ENCODE peak calls at places on chromosomes 4 and X, in five cellular contexts. T, P, E, J and R are unnamed samples.

GRCh38 chr4:85243857-85244256 is 231.1 kb upstream of the ARHGAP24 start:
- DNase-seq in P (no peak), T (peak), J (no peak), E (no peak), R (no peak)

GRCh38 chrX:7028246-7028645 is 119.3 kb upstream of the STS start:
- DNase-seq in T (no peak), P (no peak), E (no peak), J (no peak), R (no peak)

GRCh38 chrX:54157561-54157960 is 25.5 kb downstream of the FAM120C start:
- DNase-seq in J (no peak), T (no peak), E (no peak), P (no peak), R (no peak)

GRCh38 chr4:82721819-82722423 is 76.7 kb downstream of the SCD5 start:
- DNase-seq in T (no peak), P (no peak), E (no peak), J (peak), R (no peak)

GRCh38 chr4:8409271-8410065 is 31.1 kb downstream of the ACOX3 start:
- DNase-seq in J (peak), T (no peak), P (peak), E (peak), R (no peak)

GRCh38 chr4:78219825-78220224 is 162.7 kb downstream of the FRAS1 start:
- DNase-seq in E (no peak), J (no peak), T (no peak), P (no peak), R (no peak)

GRCh38 chr4:25795566-25796454 is 67.0 kb downstream of the SEL1L3 start:
- DNase-seq in E (no peak), J (no peak), T (peak), P (no peak), R (no peak)

GRCh38 chr4:179097741-179098140 is 1655.5 kb upstream of the AGA start:
- DNase-seq in E (no peak), T (no peak), J (no peak), P (no peak), R (no peak)

GRCh38 chr4:107304699-107305286 is 268.7 kb upstream of the DKK2 start:
- DNase-seq in T (no peak), P (no peak), E (no peak), J (no peak), R (no peak)

GRCh38 chrX:13699183-13699826 is 10.4 kb downstream of the RAB9A start:
- DNase-seq in J (no peak), T (no peak), P (peak), E (no peak), R (no peak)

GRCh38 chr4:73650255-73650654 is 30.0 kb upstream of the RASSF6 start:
- DNase-seq in T (no peak), J (no peak), P (no peak), E (no peak), R (no peak)

GRCh38 chr4:23022032-23022431 is 329.3 kb downstream of the GBA3 start:
- DNase-seq in E (no peak), T (no peak), P (no peak), J (no peak), R (no peak)

GRCh38 chr4:164116286-164116685 is 621.8 kb downstream of the TMA16 start:
- DNase-seq in P (no peak), J (no peak), E (no peak), T (no peak), R (no peak)

GRCh38 chr4:62144431-62144830 is 944.3 kb downstream of the ADGRL3 start:
- DNase-seq in J (no peak), E (no peak), T (no peak), P (no peak), R (no peak)

GRCh38 chr4:6343950-6344408 is 74.3 kb downstream of the WFS1 start:
- DNase-seq in T (peak), P (no peak), E (no peak), J (no peak), R (no peak)

GRCh38 chr4:123017636-123018390 is 95.4 kb upstream of the NUDT6 start:
- DNase-seq in E (no peak), J (no peak), T (no peak), P (no peak), R (no peak)

GRCh38 chr4:176840166-176840565 is 47.4 kb upstream of the VEGFC start:
- DNase-seq in T (no peak), P (no peak), E (no peak), J (no peak), R (no peak)

GRCh38 chrX:17792842-17793241 is 55.5 kb downstream of the SCML1 start:
- DNase-seq in J (no peak), T (no peak), P (no peak), E (no peak), R (peak)

GRCh38 chrX:12580548-12580947 is 210.7 kb upstream of the PRPS2 start:
- DNase-seq in E (no peak), T (no peak), P (no peak), J (no peak), R (no peak)

GRCh38 chr4:84652478-84652877 is 69.6 kb downstream of the CDS1 start:
- DNase-seq in P (no peak), E (no peak), T (no peak), J (no peak), R (no peak)

GRCh38 chrX:144732588-144732987 is 514.7 kb upstream of the SPANXN1 start:
- DNase-seq in J (no peak), T (no peak), P (no peak), E (no peak), R (no peak)

GRCh38 chr4:163107754-163108153 is 58.9 kb downstream of the NAF1 start:
- DNase-seq in P (no peak), T (no peak), E (no peak), J (no peak), R (no peak)

GRCh38 chr4:19776021-19776459 is 475.7 kb upstream of the SLIT2 start:
- DNase-seq in T (no peak), P (no peak), E (no peak), J (no peak), R (no peak)

GRCh38 chr4:16140520-16141249 is 56.9 kb upstream of the PROM1 start:
- DNase-seq in P (peak), T (no peak), J (no peak), E (no peak), R (no peak)

GRCh38 chr4:55181606-55182005 is 56.2 kb upstream of the KDR start:
- DNase-seq in P (no peak), E (no peak), T (no peak), J (no peak), R (no peak)

GRCh38 chr4:67909910-67910905 is 26.4 kb upstream of the TMPRSS11D start:
- DNase-seq in J (no peak), T (no peak), E (no peak), P (no peak), R (no peak)

GRCh38 chr4:22677780-22678179 is 15.0 kb upstream of the GBA3 start:
- DNase-seq in T (no peak), P (no peak), E (no peak), J (no peak), R (no peak)

GRCh38 chrX:1221296-1221845 is 8.9 kb upstream of the CRLF2 start:
- DNase-seq in E (no peak), P (no peak), T (no peak), J (no peak), R (no peak)

GRCh38 chr4:75243570-75243969 is 270.6 kb downstream of the RCHY1 start:
- DNase-seq in T (no peak), P (peak), J (no peak), E (no peak), R (no peak)

GRCh38 chrX:38318606-38319005 is 8.7 kb downstream of the RPGR start:
- DNase-seq in J (no peak), E (no peak), P (no peak), T (no peak), R (no peak)

GRCh38 chrX:111608724-111609123 is 72.2 kb upstream of the ALG13 start:
- DNase-seq in E (no peak), T (no peak), J (no peak), P (no peak), R (no peak)

GRCh38 chr4:89305028-89305427 is 2.6 kb downstream of the GPRIN3 start:
- DNase-seq in P (peak), T (no peak), J (no peak), E (no peak), R (no peak)

GRCh38 chr4:74098628-74098995 is 383 bp downstream of the CXCL2 start:
- DNase-seq in P (no peak), J (no peak), E (no peak), T (peak), R (no peak)

GRCh38 chrX:116240446-116240845 is 69.9 kb downstream of the AGTR2 start:
- DNase-seq in E (no peak), T (no peak), P (no peak), J (no peak), R (no peak)